ENCODE peak calls at places on chromosome 21, in nine cellular contexts. I, U, Q, E, K, D, R, S and N are unnamed samples.

GRCh38 chr21:17454315-17455027 is 58.4 kb upstream of the CXADR start:
- DNase-seq in E (no peak), I (peak; percentile 66), U (peak; percentile 89), S (peak; percentile 56), K (no peak), Q (no peak), R (no peak), D (no peak), N (peak; percentile 52)

GRCh38 chr21:36347278-36347961 is 27.4 kb downstream of the MORC3 start:
- DNase-seq in U (no peak), I (no peak), K (no peak), E (no peak), S (no peak), D (no peak), R (no peak), Q (no peak), N (no peak)

GRCh38 chr21:35423694-35424093 is 374.6 kb upstream of the RUNX1 start:
- DNase-seq in I (no peak), U (no peak), D (no peak), Q (no peak), K (no peak), S (no peak), R (no peak), E (no peak), N (no peak)

GRCh38 chr21:17903929-17904639 is 84.9 kb upstream of the C21orf91 start:
- DNase-seq in R (no peak), S (no peak), Q (no peak), U (no peak), E (no peak), I (no peak), D (no peak), K (no peak), N (no peak)

GRCh38 chr21:33308586-33309490 is 15.9 kb upstream of the IFNAR1 start:
- DNase-seq in K (no peak), Q (no peak), E (no peak), U (peak; percentile 68), D (no peak), I (no peak), R (no peak), S (no peak), N (no peak)

GRCh38 chr21:18951291-18952038 is 547.9 kb upstream of the TMPRSS15 start:
- DNase-seq in U (no peak), Q (no peak), K (no peak), E (no peak), R (no peak), S (no peak), I (no peak), D (no peak), N (peak; percentile 19)

GRCh38 chr21:39527067-39527595 is 75.4 kb downstream of the SH3BGR start:
- DNase-seq in Q (no peak), S (no peak), U (peak; percentile 83), D (no peak), K (no peak), R (no peak), I (no peak), E (no peak), N (no peak)

GRCh38 chr21:37787456-37787855 is 128.8 kb downstream of the KCNJ6 start:
- DNase-seq in D (no peak), R (no peak), K (no peak), I (no peak), U (no peak), Q (no peak), E (no peak), S (no peak), N (no peak)

GRCh38 chr21:26844258-26845065 is 747 bp downstream of the ADAMTS1 start:
- DNase-seq in D (peak; percentile 54), K (peak; percentile 89), S (peak; percentile 73), I (peak; percentile 45), Q (peak; percentile 68), U (no peak), E (no peak), R (no peak), N (peak; percentile 67)

GRCh38 chr21:33981341-33982101 is 65.9 kb upstream of the ATP5PO start:
- DNase-seq in E (no peak), S (no peak), I (no peak), R (no peak), D (peak; percentile 32), Q (no peak), K (no peak), U (no peak), N (peak; percentile 65)

GRCh38 chr21:44260791-44261190 is 906 bp downstream of the DNMT3L start:
- DNase-seq in I (no peak), R (no peak), S (no peak), K (no peak), D (no peak), E (no peak), U (no peak), Q (no peak), N (peak; percentile 14)

GRCh38 chr21:32521736-32522360 is 63.5 kb downstream of the TCP10L start:
- DNase-seq in K (no peak), E (no peak), U (no peak), R (no peak), S (no peak), D (no peak), I (no peak), Q (no peak), N (peak; percentile 59)

DNA sequence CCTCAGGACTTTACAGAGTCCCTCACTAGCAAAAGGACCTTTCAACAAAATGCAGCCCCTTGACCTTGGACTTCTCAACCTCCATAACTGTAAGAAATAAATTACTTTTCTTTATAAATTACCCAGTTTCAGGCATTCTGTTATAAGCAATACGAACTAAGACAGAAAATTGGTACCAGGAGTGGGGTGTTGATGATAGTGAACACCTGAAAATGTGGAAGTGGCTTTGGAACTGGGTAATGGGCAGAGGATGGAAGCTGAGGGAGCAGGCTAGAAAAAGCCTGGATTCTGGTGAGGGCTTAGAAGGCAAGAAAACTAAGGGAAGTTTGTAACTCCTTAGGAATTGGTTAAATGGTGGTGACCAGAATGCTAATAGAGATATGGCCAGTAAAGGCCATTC is 46.8 kb downstream of the DSCAM start:
- DNase-seq in D (no peak), K (no peak), S (no peak), U (peak; percentile 21), R (no peak), E (no peak), I (no peak), Q (no peak), N (no peak)
- H3K4me3 ChIP-seq in D (no peak overlapping the region), K (no peak overlapping the region), S (no peak overlapping the region), U (no peak overlapping the region), R (no peak overlapping the region), E (no peak overlapping the region), I (no peak overlapping the region), Q (no peak overlapping the region), N (no peak overlapping the region)

DNA sequence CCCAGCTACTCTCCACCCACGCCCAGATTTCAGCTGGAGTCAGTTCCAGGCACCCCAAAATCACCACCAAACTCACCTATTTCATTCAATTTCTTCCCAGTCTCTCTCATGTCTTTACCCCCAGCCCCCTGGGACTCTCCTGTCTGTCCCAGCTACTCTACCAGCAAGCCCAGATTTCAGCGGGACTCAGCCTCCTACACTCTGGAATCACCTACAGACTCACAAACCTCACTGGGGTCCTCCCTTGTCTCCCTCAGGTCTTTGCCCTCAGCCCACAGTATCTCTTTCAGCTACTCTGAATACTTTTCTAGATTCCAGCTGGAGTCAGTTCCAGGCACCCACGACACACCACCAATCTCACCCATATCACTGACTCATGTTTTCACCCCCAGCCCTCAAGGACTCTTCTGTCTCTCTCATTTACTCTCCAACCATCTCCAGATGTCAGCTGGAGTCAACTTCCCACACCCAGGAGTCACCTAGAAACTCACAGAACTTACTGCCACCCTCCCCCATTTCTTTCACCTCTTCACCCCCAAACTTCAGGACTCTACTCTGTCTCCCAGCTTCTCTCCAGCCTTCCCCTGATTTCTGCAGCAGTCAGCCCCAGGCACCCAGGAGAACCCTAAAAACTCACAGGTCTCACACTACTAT is 1529.3 kb upstream of the TPTE start:
- DNase-seq in D (no peak), S (no peak), I (no peak), K (no peak), R (no peak), E (no peak), U (peak; percentile 94), Q (no peak), N (no peak)
- H3K9me3 ChIP-seq in D (no peaks in the 10 kb centered on the region), S (peaks cover 5% of the 10 kb centered on the region), I (no peaks in the 10 kb centered on the region), K (no peaks in the 10 kb centered on the region), R (no peaks in the 10 kb centered on the region), E (no peaks in the 10 kb centered on the region), U (peaks cover 2% of the 10 kb centered on the region), Q (peaks cover 6% of the 10 kb centered on the region), N (peaks cover 9% of the 10 kb centered on the region)

GRCh38 chr21:42809577-42810440 is 69.5 kb downstream of the WDR4 start:
- DNase-seq in S (no peak), I (no peak), D (no peak), K (no peak), R (no peak), E (no peak), U (peak; percentile 79), Q (no peak), N (no peak)

GRCh38 chr21:42811960-42812359 is 67.4 kb downstream of the WDR4 start:
- DNase-seq in S (no peak), E (no peak), Q (no peak), U (peak; percentile 24), K (no peak), D (no peak), R (no peak), I (no peak), N (no peak)

GRCh38 chr21:42818328-42818749 is 61.0 kb downstream of the WDR4 start:
- DNase-seq in K (peak; percentile 82), D (peak; percentile 58), R (peak; percentile 67), I (peak; percentile 63), E (peak; percentile 25), U (peak; percentile 92), Q (peak; percentile 23), S (peak; percentile 48), N (peak; percentile 85)

GRCh38 chr21:42819861-42820512 is 59.4 kb downstream of the WDR4 start:
- DNase-seq in I (no peak), Q (no peak), S (no peak), U (peak; percentile 31), K (no peak), D (no peak), E (no peak), R (no peak), N (no peak)

DNA sequence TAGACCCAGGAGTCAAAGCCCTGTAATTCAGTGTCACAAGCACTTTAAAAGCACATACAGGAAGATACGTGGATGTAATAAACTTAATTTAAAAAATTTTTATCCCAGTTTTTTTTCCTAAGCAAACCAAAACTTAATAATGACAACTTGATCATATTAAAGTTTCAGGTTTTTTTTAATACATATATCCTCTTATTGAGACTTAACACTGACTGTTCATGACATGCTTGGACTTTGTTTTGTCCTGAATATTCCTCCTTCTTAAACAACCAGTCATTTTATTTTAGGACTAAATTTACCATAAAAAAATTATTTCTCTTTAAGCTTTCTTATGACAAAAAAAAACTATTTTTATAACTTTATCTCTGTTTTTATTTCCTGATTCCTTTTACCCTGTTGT is 64.1 kb downstream of the WDR4 start:
- DNase-seq in S (no peak), R (no peak), Q (no peak), U (no peak), E (no peak), I (no peak), D (no peak), K (no peak), N (no peak)
- H3K4me3 ChIP-seq in S (no peak overlapping the region), R (no peak overlapping the region), Q (no peak overlapping the region), U (no peak overlapping the region), E (no peak overlapping the region), I (no peak overlapping the region), D (no peak overlapping the region), K (no peak overlapping the region), N (no peak overlapping the region)

DNA sequence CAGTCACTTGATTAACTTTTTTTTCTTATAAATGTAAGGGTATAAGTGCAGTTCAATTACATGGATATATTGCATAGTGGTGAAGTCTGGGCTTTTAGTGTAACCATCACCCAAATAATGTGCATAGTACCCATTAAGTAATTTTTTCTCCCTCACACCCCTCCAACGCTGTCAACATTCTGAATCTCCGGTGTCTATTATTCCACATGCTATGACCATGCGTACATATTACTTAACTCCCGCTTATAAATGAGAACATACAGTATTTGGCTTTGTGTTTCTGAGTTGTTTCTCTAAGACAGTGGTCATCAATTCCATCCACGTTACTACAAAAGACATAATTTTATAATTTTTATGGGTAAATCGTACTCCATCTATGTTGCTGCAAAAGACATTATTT is 1191.1 kb downstream of the NCAM2 start:
- DNase-seq in E (no peak), R (no peak), U (no peak), I (no peak), S (no peak), K (no peak), Q (no peak), D (no peak), N (no peak)
- H3K9me3 ChIP-seq in E (peaks cover 6% of the 10 kb centered on the region), R (no peaks in the 10 kb centered on the region), U (no peaks in the 10 kb centered on the region), I (no peaks in the 10 kb centered on the region), S (no peaks in the 10 kb centered on the region), K (no peaks in the 10 kb centered on the region), Q (no peaks in the 10 kb centered on the region), D (no peaks in the 10 kb centered on the region), N (no peaks in the 10 kb centered on the region)